ENCODE peak calls at places on chromosome 7, in six cellular contexts. Q is stomach, T is transverse colon, Y is A549, O is breast epithelium, P is prostate gland. E is an unnamed sample.

GRCh38 chr7:11742496-11742895 is 89.5 kb downstream of the THSD7A start:
- DNase-seq in O (no peak), Q (no peak), T (no peak), P (no peak), Y (no peak), E (no peak)

GRCh38 chr7:83731154-83731553 is 82.2 kb upstream of the SEMA3E start:
- DNase-seq in Y (no peak), P (no peak), Q (no peak), O (no peak), T (no peak), E (no peak)

GRCh38 chr7:117673367-117673766 is 193.5 kb downstream of the CFTR start:
- DNase-seq in O (no peak), Q (peak; percentile 35), T (peak; percentile 71), P (peak; percentile 54), Y (no peak), E (no peak)

GRCh38 chr7:45882465-45882810 is 5.8 kb upstream of the IGFBP1 start:
- DNase-seq in T (no peak), O (no peak), P (no peak), Y (no peak), Q (no peak), E (no peak)

GRCh38 chr7:98281757-98282652 is 519 bp downstream of the BRI3 start:
- DNase-seq in Q (peak; percentile 46), Y (no peak), P (no peak), T (peak; percentile 45), O (no peak), E (peak; percentile 65)

GRCh38 chr7:108114117-108114841 is 15.9 kb downstream of the LAMB4 start:
- DNase-seq in Q (no peak), Y (peak; percentile 35), O (no peak), T (no peak), P (no peak), E (no peak)

GRCh38 chr7:98399903-98400537 is 870 bp downstream of the BAIAP2L1 start:
- DNase-seq in P (no peak), T (no peak), Q (no peak), O (no peak), Y (peak; percentile 49), E (no peak)

GRCh38 chr7:27992755-27993478 is 187.7 kb downstream of the JAZF1 start:
- DNase-seq in Y (no peak), Q (no peak), P (peak; percentile 15), O (no peak), T (no peak), E (no peak)

GRCh38 chr7:140238778-140239652 is 62.2 kb upstream of the KDM7A start:
- DNase-seq in P (peak; percentile 28), Y (no peak), Q (peak; percentile 77), O (no peak), T (peak; percentile 92), E (no peak)

GRCh38 chr7:130875265-130875741 is 141.3 kb upstream of the KLF14 start:
- DNase-seq in T (peak; percentile 67), O (no peak), Y (peak; percentile 78), P (no peak), Q (peak; percentile 71), E (peak; percentile 61)

GRCh38 chr7:114662002-114662677 is 247.5 kb downstream of the FOXP2 start:
- DNase-seq in O (no peak), P (no peak), Y (no peak), Q (no peak), T (no peak), E (no peak)

GRCh38 chr7:1461640-1462375 is 2.5 kb upstream of the MICALL2 start:
- DNase-seq in Y (no peak), O (no peak), Q (no peak), T (no peak), P (no peak), E (no peak)

GRCh38 chr7:1458676-1459511 is at the start of gene MICALL2:
- DNase-seq in Y (peak; percentile 67), P (peak; percentile 53), O (peak; percentile 79), T (peak; percentile 83), Q (peak; percentile 87), E (peak; percentile 53)

GRCh38 chr7:1459930-1460756 is 873 bp upstream of the MICALL2 start:
- DNase-seq in Q (no peak), P (peak; percentile 33), O (no peak), Y (no peak), T (peak; percentile 51), E (peak; percentile 39)

GRCh38 chr7:1459512-1459892 is 232 bp upstream of the MICALL2 start:
- DNase-seq in T (peak; percentile 100), P (peak; percentile 99), Q (peak; percentile 100), O (peak; percentile 100), Y (peak; percentile 99), E (peak; percentile 100)

GRCh38 chr7:1460757-1461639 is 1.7 kb upstream of the MICALL2 start:
- DNase-seq in Q (peak; percentile 80), Y (peak; percentile 50), O (peak; percentile 69), T (peak; percentile 81), P (peak; percentile 29), E (peak; percentile 75)
- TF ChIP-seq POLR2A in Q (no peak), Y (no peak), O (no peak), T (peak; percentile 70), P (no peak), E (no peak)

DNA sequence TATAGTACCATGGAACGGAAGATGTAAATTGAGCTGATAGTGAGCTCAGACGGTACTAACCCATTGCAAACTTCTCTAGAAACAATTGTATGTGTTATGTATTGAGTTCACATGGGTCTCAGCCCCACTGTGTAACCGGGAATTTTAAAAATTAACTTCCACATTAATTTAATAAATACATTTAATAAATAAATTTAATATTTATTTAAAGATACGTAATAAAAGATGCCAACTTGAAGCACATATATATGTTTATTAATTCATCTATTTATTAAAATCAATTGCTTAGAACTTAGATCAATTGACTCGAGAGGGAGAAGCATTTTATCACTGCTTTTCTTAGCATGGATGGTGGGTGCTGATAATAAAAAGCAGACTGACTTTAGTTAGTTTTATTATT is 170.1 kb upstream of the NPVF start:
- DNase-seq in Y (no peak), P (no peak), O (no peak), Q (no peak), T (no peak), E (no peak)
- H3K27ac ChIP-seq in Y (no peak overlapping the region), P (no peak overlapping the region), O (no peak overlapping the region), Q (no peak overlapping the region), T (no peak overlapping the region), E (no peak overlapping the region)

GRCh38 chr7:157855452-157856213 is 518.8 kb downstream of the DNAJB6 start:
- DNase-seq in T (no peak), O (no peak), Y (no peak), P (no peak), Q (no peak), E (no peak)

GRCh38 chr7:157853076-157853788 is 516.4 kb downstream of the DNAJB6 start:
- DNase-seq in Y (no peak), Q (no peak), T (no peak), P (no peak), O (no peak), E (no peak)

GRCh38 chr7:157855016-157855415 is 518.2 kb downstream of the DNAJB6 start:
- DNase-seq in P (no peak), Q (no peak), T (no peak), Y (no peak), O (no peak), E (no peak)

GRCh38 chr7:157853789-157854065 is 516.9 kb downstream of the DNAJB6 start:
- DNase-seq in Q (no peak), P (no peak), T (no peak), Y (no peak), O (no peak), E (no peak)

DNA sequence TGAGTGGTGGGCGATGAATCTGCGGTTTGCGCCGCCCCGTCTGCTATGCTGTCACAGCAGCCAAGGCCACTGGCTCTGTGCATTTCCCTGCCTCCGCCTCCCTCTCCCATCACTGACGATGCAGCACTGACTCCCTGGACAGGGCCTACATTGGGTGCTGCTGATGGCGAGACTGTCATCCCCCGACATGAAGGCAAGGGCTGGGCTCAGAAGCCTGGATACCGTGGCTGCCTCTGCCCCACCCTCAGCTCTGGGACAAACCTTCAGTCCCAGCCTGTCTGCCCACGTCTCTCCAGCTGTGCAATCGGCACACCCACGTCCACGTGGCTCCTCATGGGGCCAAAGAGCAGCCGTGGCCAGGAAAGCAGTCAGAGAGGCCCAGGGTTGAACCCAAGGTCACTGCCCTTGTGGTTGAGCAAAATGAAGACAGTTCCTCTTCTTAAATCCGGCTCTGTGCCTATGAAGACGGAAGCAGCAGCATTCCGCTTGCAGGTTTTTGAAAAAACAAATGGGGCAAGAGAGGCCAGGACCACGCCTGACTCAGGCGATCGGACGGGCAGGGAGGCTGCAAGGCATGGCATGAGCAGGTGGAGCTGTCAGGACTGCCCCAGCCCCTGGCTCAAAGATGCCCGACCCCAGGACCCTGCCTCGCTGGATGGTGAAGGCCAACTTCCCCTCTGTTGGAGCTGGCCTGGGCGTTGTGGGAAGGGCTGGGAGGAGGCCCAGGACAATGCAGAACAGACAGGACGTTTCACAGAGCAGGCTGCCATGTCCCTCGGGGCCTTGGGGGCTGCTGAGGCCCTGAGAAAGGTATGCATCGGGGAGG is 517.5 kb downstream of the DNAJB6 start:
- DNase-seq in O (no peak), P (no peak), Q (peak; percentile 43), Y (no peak), T (peak; percentile 55), E (peak; percentile 74)
- TF ChIP-seq POLR2A in O (no peak), P (no peak), Q (no peak), Y (no peak), T (no peak), E (no peak)

GRCh38 chr7:29468196-29468595 is 95.4 kb upstream of the PRR15 start:
- DNase-seq in T (peak; percentile 79), Y (no peak), O (no peak), P (no peak), Q (no peak), E (no peak)
- H3K27ac ChIP-seq in T (peak overlapping the region; percentile 76), Y (no peak overlapping the region), O (no peak overlapping the region), P (no peak overlapping the region), Q (no peak overlapping the region), E (no peak overlapping the region)

GRCh38 chr7:100119701-100120517 is 475 bp downstream of the CNPY4 start:
- DNase-seq in P (peak; percentile 45), T (peak; percentile 68), Q (peak; percentile 47), O (peak; percentile 67), Y (peak; percentile 68), E (peak; percentile 63)

GRCh38 chr7:100120518-100121085 is 1.2 kb downstream of the CNPY4 start:
- DNase-seq in P (no peak), Y (no peak), O (no peak), Q (no peak), T (no peak), E (no peak)

GRCh38 chr7:100118388-100119074 is 627 bp downstream of the TAF6 start:
- DNase-seq in P (no peak), Y (peak; percentile 49), O (no peak), Q (no peak), T (no peak), E (no peak)

GRCh38 chr7:100122067-100122466 is 2.6 kb downstream of the CNPY4 start:
- DNase-seq in Q (no peak), T (no peak), Y (no peak), P (no peak), O (peak; percentile 61), E (no peak)

DNA sequence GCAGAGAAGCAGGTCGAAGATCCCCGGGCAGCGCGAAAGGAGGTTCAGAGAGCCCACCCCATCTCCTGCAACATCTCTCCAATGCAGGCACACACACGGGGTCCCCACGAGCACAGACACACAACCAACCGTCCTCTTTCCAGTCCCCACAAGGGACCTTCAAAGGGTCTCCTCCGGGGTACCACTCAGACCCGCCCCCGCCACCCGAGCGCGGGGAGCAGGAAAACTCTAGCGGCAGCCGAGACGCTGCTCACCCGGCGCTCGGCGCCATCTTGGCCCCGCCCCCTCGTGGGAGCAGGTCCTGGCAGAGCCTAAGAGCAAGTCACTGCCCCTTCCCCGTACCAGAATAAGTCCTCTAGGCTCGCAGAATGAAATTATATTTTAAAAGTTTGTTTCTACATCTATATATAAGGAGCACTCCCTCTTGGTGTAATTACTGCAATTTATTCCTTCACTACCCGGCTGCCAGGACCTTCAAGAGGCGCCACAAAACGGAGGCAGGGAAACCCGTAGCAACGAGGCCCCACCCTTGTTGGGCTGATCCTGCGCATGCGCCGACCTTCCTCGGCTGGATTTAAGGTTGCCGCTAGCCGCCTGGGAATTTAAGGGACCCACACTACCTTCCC is at the start of the genes CNPY4 and TAF6:
- DNase-seq in Q (peak; percentile 96), Y (peak; percentile 98), P (peak; percentile 94), O (peak; percentile 95), T (peak; percentile 96), E (peak; percentile 92)
- TF ChIP-seq POLR2A in Q (no peak), Y (peak; percentile 89), P (peak; percentile 15), O (peak; percentile 62), T (peak; percentile 56), E (peak; percentile 39)

E was measured in gastrocnemius medialis.